ENCODE peak calls at places on chromosomes 1 and 21, in nine cellular contexts. Q is vagina, T is K562, F is gastrocnemius medialis, Y is Peyer's patch, N is prostate gland, O is ovary, D is GM12878, Z is breast epithelium. S is an unnamed sample. For H3K27me3, the result is how much of the 10 kb centered on the place peaks cover.

GRCh38 chr1:51750729-51751128 is 127.8 kb downstream of the NRDC start:
- DNase-seq in O (no peak), F (no peak), Y (no peak), Z (no peak), N (no peak), T (no peak), Q (no peak), D (no peak), S (no peak)

GRCh38 chr1:43786975-43787374 is 79.6 kb downstream of the ST3GAL3 start:
- DNase-seq in N (no peak), T (no peak), Z (no peak), Y (no peak), F (peak), Q (no peak), O (no peak), D (no peak), S (no peak)

GRCh38 chr1:9292361-9293240 is at the start of gene SPSB1:
- DNase-seq in Z (peak), D (no peak), Q (no peak), N (peak), F (peak), T (peak), O (peak), Y (peak), S (peak)

GRCh38 chr1:197924516-197925123 is 7.4 kb downstream of the LHX9 start:
- DNase-seq in T (peak), D (no peak), Q (no peak), Y (peak), O (no peak), Z (no peak), F (no peak), N (peak), S (peak)

GRCh38 chr21:33763573-33763881 is 121.2 kb downstream of the ITSN1 start:
- DNase-seq in Y (no peak), D (no peak), T (no peak), Q (no peak), F (no peak), N (no peak), O (no peak), Z (no peak), S (no peak)

GRCh38 chr21:17829472-17829871 is 10.3 kb upstream of the C21orf91 start:
- DNase-seq in N (no peak), Y (no peak), Q (no peak), D (no peak), O (no peak), T (no peak), Z (no peak), F (no peak), S (no peak)

GRCh38 chr1:97834903-97835302 is 85.9 kb downstream of the DPYD start:
- DNase-seq in O (no peak), T (no peak), Z (no peak), D (no peak), F (no peak), Y (no peak), Q (no peak), N (no peak), S (no peak)

GRCh38 chr1:215241451-215241850 is 158.9 kb downstream of the KCNK2 start:
- DNase-seq in Q (no peak), O (no peak), Y (no peak), F (no peak), D (no peak), T (no peak), N (no peak), Z (no peak), S (no peak)

GRCh38 chr1:26705788-26706237 is 10.0 kb downstream of the ARID1A start:
- DNase-seq in D (no peak), F (no peak), Q (no peak), T (no peak), Y (no peak), Z (no peak), N (peak), O (no peak), S (peak)

GRCh38 chr1:6358757-6359567 is 34.6 kb downstream of the ACOT7 start:
- DNase-seq in T (no peak), Q (no peak), Y (peak), O (peak), Z (no peak), D (no peak), F (no peak), N (no peak), S (peak)

GRCh38 chr1:230127105-230128054 is 60.3 kb downstream of the GALNT2 start:
- DNase-seq in Q (no peak), N (no peak), O (no peak), D (no peak), F (no peak), Z (no peak), Y (no peak), T (peak), S (no peak)

GRCh38 chr1:17265162-17265561 is 16.3 kb downstream of the PADI3 start:
- DNase-seq in Z (no peak), O (no peak), Q (no peak), F (no peak), N (no peak), Y (no peak), D (no peak), T (no peak), S (no peak)

GRCh38 chr1:112557385-112557784 is 48.6 kb downstream of the WNT2B start:
- DNase-seq in N (no peak), O (no peak), Y (no peak), Q (no peak), D (peak), Z (no peak), F (no peak), T (no peak), S (no peak)

GRCh38 chr1:43044572-43045361 is 86.1 kb upstream of the SLC2A1 start:
- DNase-seq in D (no peak), T (peak), O (no peak), Z (no peak), F (no peak), N (no peak), Y (no peak), Q (no peak), S (no peak)

GRCh38 chr1:79259390-79260336 is 253.1 kb upstream of the ADGRL4 start:
- DNase-seq in D (no peak), Z (no peak), T (no peak), Y (no peak), F (no peak), Q (no peak), O (no peak), N (no peak), S (no peak)

GRCh38 chr1:238892612-238893011 is 493.8 kb upstream of the CHRM3 start:
- DNase-seq in Q (no peak), D (no peak), Y (no peak), N (no peak), T (no peak), Z (peak), O (no peak), F (no peak), S (no peak)

GRCh38 chr1:21338568-21339401 is 48.5 kb upstream of the ECE1 start:
- DNase-seq in Y (peak), T (no peak), D (no peak), Q (peak), O (peak), N (peak), Z (peak), F (peak), S (peak)

GRCh38 chr1:167774710-167775109 is 52.9 kb downstream of the MPZL1 start:
- DNase-seq in O (no peak), T (no peak), D (no peak), Q (no peak), N (no peak), Y (no peak), Z (no peak), F (no peak), S (no peak)

GRCh38 chr1:245878585-245878984 is 628.5 kb downstream of the SMYD3 start:
- DNase-seq in Q (no peak), T (no peak), O (no peak), D (no peak), Y (no peak), Z (no peak), F (no peak), N (no peak), S (no peak)

GRCh38 chr1:115507256-115507589 is 134.5 kb upstream of the VANGL1 start:
- DNase-seq in O (no peak), T (peak), Q (no peak), Y (no peak), N (no peak), Z (no peak), D (no peak), F (no peak), S (no peak)

GRCh38 chr1:14529436-14529835 is 69.0 kb upstream of the KAZN start:
- DNase-seq in D (no peak), O (no peak), Z (no peak), F (no peak), T (no peak), N (no peak), Q (no peak), Y (no peak), S (no peak)

GRCh38 chr1:153533689-153534201 is 2.0 kb downstream of the S100A6 start:
- DNase-seq in D (no peak), O (peak), Q (no peak), Z (no peak), N (no peak), Y (peak), T (peak), F (peak), S (no peak)

GRCh38 chr1:109873278-109874175 is 37.1 kb upstream of the CSF1 start:
- DNase-seq in O (no peak), Y (no peak), Q (no peak), Z (peak), T (no peak), D (no peak), N (no peak), F (no peak), S (no peak)

GRCh38 chr1:63537940-63538339 is 14.6 kb downstream of the EFCAB7 start:
- DNase-seq in O (no peak), N (no peak), Y (no peak), T (no peak), Q (no peak), D (no peak), F (no peak), Z (no peak), S (no peak)

GRCh38 chr1:24425446-24425845 is 9.8 kb downstream of the NIPAL3 start:
- DNase-seq in Z (no peak), O (no peak), F (no peak), N (no peak), Q (no peak), T (no peak), D (no peak), Y (no peak), S (no peak)

GRCh38 chr1:33966346-33967141 is 102.7 kb downstream of the HMGB4 start:
- DNase-seq in D (no peak), Y (no peak), Z (no peak), T (no peak), O (no peak), F (peak), Q (no peak), N (no peak), S (peak)

GRCh38 chr1:1021010-1021845 is 1.3 kb downstream of the AGRN start:
- DNase-seq in O (peak), Q (no peak), N (no peak), T (peak), D (no peak), Z (peak), F (no peak), Y (no peak), S (peak)

GRCh38 chr1:157766792-157767191 is 10.1 kb downstream of the FCRL2 start:
- DNase-seq in Z (no peak), Q (no peak), O (no peak), F (no peak), D (no peak), N (no peak), T (no peak), Y (no peak), S (no peak)

GRCh38 chr1:156767879-156768608 is 709 bp downstream of the PRCC start:
- DNase-seq in Z (peak), Y (no peak), O (no peak), T (peak), D (no peak), Q (no peak), N (no peak), F (no peak), S (peak)

GRCh38 chr1:65525297-65526048 is 105.0 kb downstream of the LEPR start:
- DNase-seq in Q (no peak), Y (no peak), D (no peak), N (no peak), Z (no peak), O (peak), F (no peak), T (peak), S (peak)

GRCh38 chr1:220926146-220926545 is 46.9 kb downstream of the HLX start:
- DNase-seq in Q (no peak), Z (no peak), T (no peak), Y (no peak), O (no peak), N (no peak), D (no peak), F (peak), S (no peak)

DNA sequence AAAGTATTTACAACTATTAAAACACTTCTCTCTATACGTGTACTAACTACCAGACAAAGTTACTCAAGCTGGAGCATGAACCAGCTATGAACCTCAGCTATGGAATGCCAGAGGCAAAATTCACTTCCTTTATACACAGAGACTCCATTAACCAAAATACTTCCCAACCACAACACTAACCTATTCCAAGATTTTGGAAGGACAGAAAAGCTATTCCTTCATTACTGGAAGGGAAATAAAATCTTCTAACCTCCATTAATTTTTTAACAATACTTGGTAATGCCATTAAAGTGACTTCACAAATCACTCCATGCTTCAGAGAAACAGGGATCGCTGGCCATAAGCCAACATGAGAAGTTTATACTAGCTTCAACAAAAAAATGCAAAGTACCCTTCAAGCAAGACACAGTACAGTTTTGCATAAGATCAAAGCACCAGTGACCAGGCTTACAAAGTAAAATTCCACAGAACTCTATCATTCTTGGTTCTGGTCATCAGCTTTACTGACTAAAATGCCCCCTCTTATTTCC is 58.0 kb downstream of the PUM1 start:
- DNase-seq in T (no peak), Q (no peak), O (no peak), D (no peak), Z (no peak), N (peak), Y (no peak), F (no peak), S (no peak)
- H3K27ac ChIP-seq in T (no peak), Q (no peak), O (no peak), D (no peak), Z (peak), N (no peak), Y (no peak), F (peak), S (no peak)

GRCh38 chr21:39188521-39189139 is 5.4 kb upstream of the PSMG1 start:
- DNase-seq in Y (no peak), D (no peak), F (no peak), Q (no peak), N (no peak), O (no peak), Z (no peak), T (no peak), S (no peak)
- TF ChIP-seq POLR2A in Y (no peak), D (no peak), F (no peak), Q (no peak), N (no peak), O (no peak), Z (no peak), T (no peak), S (no peak)

DNA sequence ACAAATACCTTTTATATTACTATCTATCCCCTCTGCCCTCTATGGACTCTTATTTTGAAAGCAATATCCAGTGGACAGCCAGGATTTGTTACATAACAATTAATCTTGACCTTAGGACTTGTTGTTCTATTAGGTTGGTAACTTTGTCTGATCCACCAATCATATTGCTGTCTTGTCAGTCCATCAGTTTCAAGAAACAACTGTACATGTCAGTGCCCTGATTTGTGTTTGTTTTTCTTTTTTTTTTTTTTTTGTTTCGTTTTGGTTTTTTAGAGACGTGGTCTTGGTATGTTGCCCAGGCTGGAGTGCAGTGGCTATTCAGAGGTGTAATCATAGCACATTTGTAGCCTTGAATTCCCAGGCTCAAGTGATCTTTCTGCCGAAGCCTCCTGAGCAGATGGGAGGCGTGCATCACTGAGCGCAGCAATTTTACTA is 1.5 kb upstream of the SCP2 start:
- DNase-seq in T (no peak), Z (no peak), O (peak), N (no peak), F (no peak), Q (no peak), Y (no peak), D (no peak), S (peak)
- H3K27me3 ChIP-seq in T (under half), Z (under half), O (under half), N (under half), F (under half), Q (under half), Y (under half), D (under half), S (under half)

DNA sequence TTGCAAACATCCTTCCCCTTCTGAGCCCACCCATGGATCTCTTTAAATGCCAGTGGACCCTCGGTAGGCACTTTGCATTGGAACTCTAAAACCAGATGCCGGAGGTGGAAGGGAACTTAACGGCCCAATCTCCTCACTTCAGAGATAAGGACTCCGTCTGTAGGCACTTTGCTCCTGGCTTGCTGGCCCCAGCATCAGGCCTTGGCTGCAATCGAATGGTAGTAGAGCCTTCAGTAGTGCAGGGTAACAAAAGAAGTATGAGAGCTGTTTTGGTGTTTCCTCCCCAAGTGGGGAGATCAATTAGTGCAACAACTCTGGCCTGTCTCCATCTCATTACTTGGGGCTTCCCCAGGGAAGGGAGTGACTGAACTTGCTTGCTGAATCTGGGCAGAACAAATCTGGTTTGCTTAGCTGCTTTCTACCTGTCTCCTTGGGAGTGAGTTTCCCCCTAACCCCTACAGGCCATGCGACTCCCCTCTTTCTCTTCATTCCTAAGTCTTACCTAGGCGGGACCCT is 70.8 kb downstream of the TENT5C start:
- DNase-seq in Z (no peak), Y (no peak), N (no peak), D (no peak), F (no peak), O (no peak), T (no peak), Q (peak), S (no peak)
- H3K27ac ChIP-seq in Z (no peak), Y (no peak), N (no peak), D (no peak), F (peak), O (no peak), T (no peak), Q (no peak), S (no peak)

DNA sequence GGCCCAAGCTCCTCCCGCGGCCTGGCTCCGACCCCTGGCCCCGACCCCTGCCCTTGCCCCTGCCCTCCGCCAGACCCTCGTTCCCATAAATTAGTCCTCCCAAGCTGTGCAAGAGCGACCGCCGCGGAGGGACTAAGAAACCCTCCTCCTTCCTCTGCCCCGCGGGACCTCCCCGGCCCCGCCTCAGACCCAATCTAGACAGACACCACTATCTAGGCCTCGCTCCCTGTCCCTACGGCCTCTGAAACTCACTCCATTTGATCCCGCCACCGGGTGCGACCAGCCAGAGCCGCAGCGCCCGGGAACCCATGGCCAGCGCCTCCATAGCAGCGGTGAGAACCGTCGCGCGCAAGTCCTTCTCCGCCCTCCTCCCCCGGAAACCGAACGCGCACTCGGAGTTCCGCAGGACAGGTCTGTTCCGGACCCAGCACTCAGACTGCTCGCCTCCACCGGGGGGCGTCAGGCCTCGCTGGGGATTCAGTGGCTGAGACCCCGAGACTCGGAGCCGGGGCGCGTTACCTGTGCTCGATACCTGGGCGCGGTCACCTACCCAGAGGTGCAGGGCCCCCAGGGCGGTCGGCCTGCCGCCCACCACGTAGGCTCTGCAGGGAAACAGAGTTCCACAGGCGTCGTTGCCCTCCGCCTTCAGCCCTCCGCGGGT is at the start of gene MRPL39:
- DNase-seq in Z (peak), Y (peak), O (peak), F (peak), D (peak), Q (no peak), T (peak), N (peak), S (peak)
- TF ChIP-seq POLR2A in Z (no peak), Y (peak), O (no peak), F (no peak), D (peak), Q (no peak), T (peak), N (no peak), S (peak)

S was measured in body of pancreas.